ENCODE peak calls at places on chromosome 21, in five cellular contexts. One of them, this sample, is unnamed.

GRCh38 chr21:26795866-26796329 is 49.3 kb downstream of the ADAMTS1 start:
- DNase-seq in left lung: no peak
- DNase-seq in astrocyte: peak
- DNase-seq in endothelial cell: no peak
- DNase-seq in sigmoid colon: peak
- DNase-seq in this sample: no peak

GRCh38 chr21:43345746-43346409 is 81.1 kb downstream of the SIK1 start:
- DNase-seq in left lung: no peak
- DNase-seq in astrocyte: peak
- DNase-seq in sigmoid colon: no peak
- DNase-seq in endothelial cell: no peak
- DNase-seq in this sample: no peak

GRCh38 chr21:26847951-26848350 is 2.7 kb upstream of the ADAMTS1 start:
- DNase-seq in endothelial cell: no peak
- DNase-seq in left lung: no peak
- DNase-seq in astrocyte: no peak
- DNase-seq in sigmoid colon: no peak
- DNase-seq in this sample: no peak

GRCh38 chr21:44800971-44801467 is 601 bp downstream of the UBE2G2 start:
- DNase-seq in sigmoid colon: no peak
- DNase-seq in left lung: no peak
- DNase-seq in astrocyte: peak
- DNase-seq in endothelial cell: no peak
- DNase-seq in this sample: peak

GRCh38 chr21:41453761-41454160 is 27.7 kb downstream of the MX1 start:
- DNase-seq in endothelial cell: no peak
- DNase-seq in astrocyte: no peak
- DNase-seq in sigmoid colon: no peak
- DNase-seq in left lung: no peak
- DNase-seq in this sample: no peak

GRCh38 chr21:39799178-39799577 is 54.2 kb downstream of the IGSF5 start:
- DNase-seq in endothelial cell: no peak
- DNase-seq in astrocyte: no peak
- DNase-seq in left lung: no peak
- DNase-seq in sigmoid colon: no peak
- DNase-seq in this sample: no peak

GRCh38 chr21:43315244-43316137 is 111.4 kb downstream of the SIK1 start:
- DNase-seq in sigmoid colon: no peak
- DNase-seq in left lung: peak
- DNase-seq in astrocyte: no peak
- DNase-seq in endothelial cell: no peak
- DNase-seq in this sample: no peak

GRCh38 chr21:25298512-25299491 is 308.5 kb downstream of the MRPL39 start:
- DNase-seq in left lung: no peak
- DNase-seq in endothelial cell: no peak
- DNase-seq in sigmoid colon: no peak
- DNase-seq in astrocyte: peak
- DNase-seq in this sample: no peak

GRCh38 chr21:44993321-44994015 is 53.6 kb downstream of the SLX9 start:
- DNase-seq in sigmoid colon: peak
- DNase-seq in endothelial cell: no peak
- DNase-seq in astrocyte: no peak
- DNase-seq in left lung: peak
- DNase-seq in this sample: no peak

GRCh38 chr21:36237441-36237840 is 80.8 kb downstream of the DOP1B start:
- DNase-seq in astrocyte: no peak
- DNase-seq in sigmoid colon: no peak
- DNase-seq in endothelial cell: no peak
- DNase-seq in left lung: no peak
- DNase-seq in this sample: no peak
- TF ChIP-seq CTCF in astrocyte: no peak
- TF ChIP-seq CTCF in sigmoid colon: no peak
- TF ChIP-seq CTCF in endothelial cell: no peak
- TF ChIP-seq CTCF in left lung: no peak
- TF ChIP-seq CTCF in this sample: no peak

DNA sequence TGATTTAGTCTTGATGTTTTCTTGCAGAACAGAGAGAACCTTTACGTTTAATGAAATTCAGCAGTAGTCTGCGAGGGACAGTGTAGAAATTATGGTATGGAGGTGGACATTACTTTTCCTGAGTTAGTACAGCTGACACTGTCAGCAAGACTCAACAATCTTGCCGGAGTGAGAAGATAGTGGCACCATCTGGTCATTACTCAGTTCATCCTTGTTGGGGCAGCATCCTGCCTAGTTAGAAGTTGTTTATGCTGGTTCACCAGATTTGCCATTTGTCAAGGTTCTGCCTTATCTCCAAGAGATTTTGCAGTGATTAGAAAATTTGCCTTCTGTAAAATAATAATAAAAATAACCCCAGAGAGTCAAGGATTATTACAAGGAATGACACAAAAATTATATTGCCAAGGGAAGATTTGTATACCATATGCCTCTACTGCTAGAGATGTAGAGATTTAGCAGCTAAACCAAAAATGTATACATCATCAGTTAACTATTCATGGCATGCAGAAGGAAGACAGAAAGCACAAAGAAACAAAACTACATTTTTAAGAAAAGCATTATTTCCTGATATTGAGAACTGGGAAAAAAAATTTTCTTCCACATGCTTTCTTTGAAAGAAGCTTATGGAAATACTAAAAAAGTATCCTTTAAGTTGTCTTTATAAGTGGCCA is 1967.4 kb downstream of the NCAM2 start:
- DNase-seq in endothelial cell: no peak
- DNase-seq in sigmoid colon: no peak
- DNase-seq in astrocyte: no peak
- DNase-seq in left lung: no peak
- DNase-seq in this sample: no peak
- TF ChIP-seq CTCF in endothelial cell: no peak
- TF ChIP-seq CTCF in sigmoid colon: no peak
- TF ChIP-seq CTCF in astrocyte: no peak
- TF ChIP-seq CTCF in left lung: no peak
- TF ChIP-seq CTCF in this sample: no peak

DNA sequence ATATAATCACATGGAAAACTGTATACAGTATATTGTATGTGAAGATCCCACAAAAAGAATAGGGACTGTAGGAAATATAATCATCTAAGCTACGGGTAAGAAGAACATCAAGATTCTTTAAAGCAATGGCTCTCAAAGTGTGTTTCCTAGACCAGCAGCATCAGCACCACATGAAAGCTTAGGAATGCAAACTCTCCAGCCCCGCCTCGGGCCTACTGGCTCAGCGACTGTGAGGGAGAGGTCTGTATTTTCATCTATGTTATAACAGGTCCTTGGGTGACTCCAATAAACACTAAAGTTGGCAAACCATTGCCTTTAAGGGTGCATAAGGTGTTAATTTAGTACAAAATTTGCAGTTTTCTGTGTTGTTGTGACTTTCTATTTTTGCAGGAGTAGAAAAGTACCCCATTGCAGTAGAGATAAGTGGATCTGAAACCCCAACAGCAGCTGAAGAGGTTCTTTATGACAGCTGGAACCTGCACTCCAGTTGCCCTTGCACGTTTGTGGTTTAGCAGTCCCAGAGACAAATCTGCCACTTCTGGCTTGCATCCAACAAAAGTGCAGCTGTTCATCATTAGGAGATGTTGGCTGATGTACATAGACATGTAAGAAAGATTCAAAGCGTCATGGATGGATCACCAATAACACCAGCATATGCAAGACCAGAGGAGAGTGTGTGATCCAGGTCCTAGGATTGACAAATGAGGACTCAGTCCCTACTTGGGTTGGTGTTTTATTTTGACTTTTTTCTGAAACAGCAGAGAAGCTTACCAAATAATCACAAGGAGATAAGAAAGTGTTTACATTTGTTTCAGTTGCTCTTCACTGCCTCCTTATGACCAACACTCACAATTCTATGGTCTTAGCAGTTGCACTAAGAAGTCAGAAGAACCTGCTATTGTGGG is 15.9 kb upstream of the IFNAR1 start:
- DNase-seq in endothelial cell: no peak
- DNase-seq in sigmoid colon: no peak
- DNase-seq in astrocyte: peak
- DNase-seq in left lung: no peak
- DNase-seq in this sample: no peak
- TF ChIP-seq CTCF in endothelial cell: no peak
- TF ChIP-seq CTCF in sigmoid colon: no peak
- TF ChIP-seq CTCF in astrocyte: no peak
- TF ChIP-seq CTCF in left lung: no peak
- TF ChIP-seq CTCF in this sample: no peak

GRCh38 chr21:28742527-28742926 is 250.2 kb downstream of the LTN1 start:
- DNase-seq in endothelial cell: no peak
- DNase-seq in left lung: no peak
- DNase-seq in astrocyte: no peak
- DNase-seq in sigmoid colon: no peak
- DNase-seq in this sample: no peak
- TF ChIP-seq CTCF in endothelial cell: no peak
- TF ChIP-seq CTCF in left lung: no peak
- TF ChIP-seq CTCF in astrocyte: peak
- TF ChIP-seq CTCF in sigmoid colon: no peak
- TF ChIP-seq CTCF in this sample: no peak

DNA sequence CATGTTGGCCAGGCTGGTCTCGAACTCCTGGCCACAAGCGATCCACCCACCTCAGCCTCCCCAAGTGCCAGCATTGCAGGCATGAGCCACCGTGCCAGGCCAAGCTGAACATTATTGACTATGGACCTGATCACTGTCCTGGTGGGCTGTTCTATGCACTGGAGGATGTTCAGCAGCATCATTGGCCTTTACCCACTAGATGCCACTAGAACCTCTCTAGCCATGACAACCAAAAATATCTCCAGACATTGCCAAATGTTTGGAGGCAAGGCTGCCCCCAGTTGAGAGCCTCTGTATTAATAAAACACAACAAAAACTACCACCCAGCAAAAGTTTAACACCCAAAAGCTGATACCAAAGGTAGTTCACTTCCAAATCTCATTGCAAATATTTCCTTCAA is 110.8 kb upstream of the SOD1 start:
- DNase-seq in left lung: no peak
- DNase-seq in astrocyte: no peak
- DNase-seq in sigmoid colon: no peak
- DNase-seq in endothelial cell: no peak
- DNase-seq in this sample: no peak
- TF ChIP-seq CTCF in left lung: no peak
- TF ChIP-seq CTCF in astrocyte: no peak
- TF ChIP-seq CTCF in sigmoid colon: no peak
- TF ChIP-seq CTCF in endothelial cell: no peak
- TF ChIP-seq CTCF in this sample: no peak